ENCODE peak calls at places on chromosomes 13 and 19, in eight cellular contexts. R is mammary epithelial cell; U is effector memory CD4-positive, alpha-beta T cell; E is NCI-H1092 treated with DMSO at 0.1 percent for 48 hours; I is C1 segment of cervical spinal cord; W is A172; N is activated T-helper 2 cell treated with anti-CD3 and anti-CD28 coated beads, Interferon-gamma antibody, Interleukin-2, Interleukin-4, amounts not matched to agents 10 μg/mL and 5 μg/mL and 100 μg/mL, durations not matched to agents 14 hours and 24 hours and 36 hours; F is stimulated activated naive CD4-positive, alpha-beta T cell. X is an unnamed sample.
A peak's percentile ranks its signal among the peaks of the same experiment; 100 is the strongest.

GRCh38 chr19:19053508-19054314 is 10.1 kb upstream of the SLC25A42 start:
- DNase-seq in R (no peak), U (peak; percentile 33), E (peak; percentile 17), I (no peak), W (peak; percentile 23), N (no peak), F (peak; percentile 61), X (no peak)

GRCh38 chr13:102517959-102518358 is 78.8 kb upstream of the TPP2 start:
- DNase-seq in R (peak; percentile 2), U (no peak), E (no peak), I (no peak), W (no peak), N (no peak), F (no peak), X (no peak)

GRCh38 chr19:14439014-14439413 is 5.9 kb downstream of the PKN1 start:
- DNase-seq in R (no peak), U (no peak), E (no peak), I (no peak), W (no peak), N (no peak), F (no peak), X (no peak)

GRCh38 chr19:56912406-56912805 is 71.9 kb upstream of the PEG3 start:
- DNase-seq in R (no peak), U (no peak), E (no peak), I (no peak), W (no peak), N (no peak), F (no peak), X (no peak)

GRCh38 chr19:55674459-55674840 is 576 bp upstream of the EPN1 start:
- DNase-seq in R (no peak), U (no peak), E (no peak), I (no peak), W (no peak), N (no peak), F (no peak), X (no peak)

GRCh38 chr13:34462843-34463242 is 479.2 kb upstream of the NBEA start:
- DNase-seq in R (peak; percentile 89), U (no peak), E (no peak), I (no peak), W (peak; percentile 85), N (no peak), F (no peak), X (no peak)

GRCh38 chr13:58843071-58843470 is 1211.5 kb downstream of the PCDH17 start:
- DNase-seq in R (no peak), U (no peak), E (no peak), I (no peak), W (no peak), N (no peak), F (no peak), X (no peak)

GRCh38 chr13:50707533-50708096 is 135.9 kb downstream of the DLEU7 start:
- DNase-seq in R (no peak), U (no peak), E (no peak), I (no peak), W (no peak), N (no peak), F (no peak), X (no peak)

GRCh38 chr19:40317338-40317737 is 30.9 kb downstream of the C19orf47 start:
- DNase-seq in R (no peak), U (no peak), E (no peak), I (no peak), W (no peak), N (no peak), F (no peak), X (no peak)

GRCh38 chr13:100573121-100573520 is 15.5 kb downstream of the GGACT start:
- DNase-seq in R (peak; percentile 51), U (peak; percentile 32), E (peak; percentile 82), I (peak; percentile 14), W (peak; percentile 81), N (peak; percentile 47), F (peak; percentile 74), X (peak; percentile 90)

GRCh38 chr19:19528721-19529490 is at the start of gene YJEFN3:
- DNase-seq in R (no peak), U (no peak), E (no peak), I (no peak), W (no peak), N (no peak), F (no peak), X (no peak)

GRCh38 chr19:41879080-41879479 is 2.0 kb downstream of the CD79A start:
- DNase-seq in R (no peak), U (no peak), E (no peak), I (no peak), W (no peak), N (no peak), F (no peak), X (no peak)

GRCh38 chr13:83819611-83820010 is 62.7 kb downstream of the SLITRK1 start:
- DNase-seq in R (no peak), U (no peak), E (no peak), I (no peak), W (peak; percentile 15), N (no peak), F (no peak), X (no peak)

GRCh38 chr13:98476106-98476505 is 100.8 kb downstream of the STK24 start:
- DNase-seq in R (no peak), U (peak; percentile 76), E (no peak), I (no peak), W (no peak), N (peak; percentile 62), F (no peak), X (peak; percentile 82)

GRCh38 chr13:23567792-23568480 is 2.3 kb upstream of the TNFRSF19 start:
- DNase-seq in R (no peak), U (no peak), E (no peak), I (no peak), W (no peak), N (no peak), F (no peak), X (no peak)

GRCh38 chr13:99465454-99465853 is 35.8 kb upstream of the TM9SF2 start:
- DNase-seq in R (no peak), U (no peak), E (peak; percentile 48), I (no peak), W (no peak), N (no peak), F (no peak), X (no peak)

GRCh38 chr13:76790519-76791289 is 95.5 kb downstream of the KCTD12 start:
- DNase-seq in R (no peak), U (no peak), E (no peak), I (no peak), W (no peak), N (no peak), F (no peak), X (no peak)

GRCh38 chr19:1513492-1514294 is 874 bp upstream of the ADAMTSL5 start:
- DNase-seq in R (peak; percentile 42), U (peak; percentile 43), E (no peak), I (no peak), W (peak; percentile 63), N (peak; percentile 54), F (peak; percentile 62), X (no peak)

GRCh38 chr19:5680437-5681368 is at the start of the genes HSD11B1L and MICOS13:
- DNase-seq in R (peak; percentile 98), U (peak; percentile 95), E (peak; percentile 98), I (peak; percentile 98), W (peak; percentile 98), N (peak; percentile 98), F (peak; percentile 100), X (peak; percentile 99)

GRCh38 chr13:101449971-101450748 is 2.3 kb upstream of the ITGBL1 start:
- DNase-seq in R (peak; percentile 95), U (no peak), E (no peak), I (no peak), W (peak; percentile 91), N (no peak), F (no peak), X (no peak)

GRCh38 chr19:33221641-33222040 is 4.0 kb downstream of the SLC7A10 start:
- DNase-seq in R (no peak), U (no peak), E (no peak), I (no peak), W (peak; percentile 21), N (no peak), F (no peak), X (no peak)

GRCh38 chr13:47126432-47126831 is 229.6 kb upstream of the HTR2A start:
- DNase-seq in R (no peak), U (no peak), E (no peak), I (no peak), W (no peak), N (no peak), F (no peak), X (no peak)

GRCh38 chr13:40406405-40407138 is 259.9 kb downstream of the FOXO1 start:
- DNase-seq in R (peak; percentile 75), U (no peak), E (no peak), I (no peak), W (peak; percentile 84), N (no peak), F (no peak), X (no peak)

GRCh38 chr13:98910501-98910951 is 67.3 kb downstream of the DOCK9 start:
- DNase-seq in R (peak; percentile 86), U (no peak), E (no peak), I (no peak), W (peak; percentile 80), N (peak; percentile 36), F (peak; percentile 56), X (no peak)

GRCh38 chr19:29263305-29264080 is 50.5 kb upstream of the UQCRFS1 start:
- DNase-seq in R (peak; percentile 4), U (no peak), E (peak; percentile 19), I (no peak), W (peak; percentile 28), N (peak; percentile 29), F (peak; percentile 37), X (peak; percentile 90)

GRCh38 chr13:46295531-46296464 is 84.1 kb downstream of the LRRC63 start:
- DNase-seq in R (peak; percentile 86), U (peak; percentile 63), E (no peak), I (peak; percentile 12), W (peak; percentile 42), N (peak; percentile 49), F (peak; percentile 85), X (peak; percentile 24)

GRCh38 chr13:32955881-32956594 is 60.2 kb upstream of the KL start:
- DNase-seq in R (no peak), U (no peak), E (no peak), I (no peak), W (no peak), N (no peak), F (no peak), X (no peak)

GRCh38 chr13:27463500-27463899 is 13.1 kb upstream of the MTIF3 start:
- DNase-seq in R (no peak), U (no peak), E (no peak), I (no peak), W (no peak), N (no peak), F (no peak), X (no peak)

GRCh38 chr19:47158879-47159509 is 28.4 kb downstream of the SAE1 start:
- DNase-seq in R (peak; percentile 83), U (peak; percentile 15), E (no peak), I (no peak), W (peak; percentile 57), N (no peak), F (peak; percentile 76), X (no peak)

GRCh38 chr13:63517376-63517775 is 2101.7 kb upstream of the PCDH20 start:
- DNase-seq in R (no peak), U (no peak), E (peak; percentile 72), I (no peak), W (peak; percentile 55), N (no peak), F (no peak), X (no peak)

GRCh38 chr13:24274452-24274971 is 34.9 kb upstream of the C1QTNF9 start:
- DNase-seq in R (peak; percentile 6), U (peak; percentile 63), E (no peak), I (peak; percentile 35), W (no peak), N (peak; percentile 55), F (peak; percentile 27), X (no peak)

GRCh38 chr13:113973218-113974164 is at the start of gene C13orf46:
- DNase-seq in R (no peak), U (no peak), E (no peak), I (no peak), W (no peak), N (no peak), F (no peak), X (peak; percentile 84)

GRCh38 chr13:72412481-72412880 is 314.9 kb downstream of the MZT1 start:
- DNase-seq in R (no peak), U (no peak), E (no peak), I (no peak), W (no peak), N (no peak), F (no peak), X (no peak)

GRCh38 chr19:16368385-16369305 is 44.0 kb downstream of the KLF2 start:
- DNase-seq in R (no peak), U (peak; percentile 68), E (no peak), I (no peak), W (no peak), N (peak; percentile 78), F (peak; percentile 97), X (no peak)

X was measured in lower leg skin.